ENCODE peak calls at places on chromosomes 2 and 18, in nine cellular contexts. U, G, Z, J, C, E, I, X and S are unnamed samples.

GRCh38 chr2:235567842-235568241 is 74.0 kb downstream of the AGAP1 start:
- DNase-seq in U (peak), G (no peak), Z (no peak), J (no peak), C (no peak), E (no peak), I (no peak), X (no peak), S (no peak)

GRCh38 chr2:138827426-138828054 is 47.4 kb upstream of the NXPH2 start:
- DNase-seq in U (peak), G (peak), Z (peak), J (no peak), C (no peak), E (peak), I (peak), X (peak), S (peak)

GRCh38 chr2:99079226-99079625 is 62.3 kb upstream of the C2orf15 start:
- DNase-seq in U (peak), G (peak), Z (no peak), J (no peak), C (no peak), E (no peak), I (no peak), X (peak), S (no peak)

GRCh38 chr18:6638470-6638869 is 91.0 kb upstream of the ARHGAP28 start:
- DNase-seq in U (no peak), G (no peak), Z (no peak), J (no peak), C (no peak), E (no peak), I (no peak), X (no peak), S (no peak)

GRCh38 chr18:12990128-12990485 is 1.1 kb upstream of the CEP192 start:
- DNase-seq in U (no peak), G (no peak), Z (no peak), J (no peak), C (no peak), E (no peak), I (no peak), X (no peak), S (no peak)

GRCh38 chr2:158232476-158232875 is 130.8 kb downstream of the UPP2 start:
- DNase-seq in U (peak), G (peak), Z (no peak), J (no peak), C (no peak), E (no peak), I (no peak), X (peak), S (no peak)

GRCh38 chr2:152036611-152037469 is 62.0 kb downstream of the CACNB4 start:
- DNase-seq in U (peak), G (peak), Z (peak), J (peak), C (peak), E (peak), I (peak), X (peak), S (peak)

GRCh38 chr2:27262379-27263286 is at the start of gene SLC30A3:
- DNase-seq in U (peak), G (no peak), Z (peak), J (peak), C (peak), E (no peak), I (peak), X (peak), S (no peak)

GRCh38 chr2:240134956-240135520 is 1.1 kb downstream of the COPS9 start:
- DNase-seq in U (no peak), G (no peak), Z (no peak), J (no peak), C (no peak), E (no peak), I (no peak), X (no peak), S (no peak)

GRCh38 chr2:62201307-62201706 is 5.4 kb downstream of the B3GNT2 start:
- DNase-seq in U (no peak), G (no peak), Z (no peak), J (no peak), C (no peak), E (no peak), I (no peak), X (peak), S (peak)

GRCh38 chr18:68728301-68728700 is 13.4 kb upstream of the TMX3 start:
- DNase-seq in U (no peak), G (no peak), Z (no peak), J (no peak), C (no peak), E (no peak), I (no peak), X (no peak), S (no peak)

GRCh38 chr18:53225567-53226325 is 885.7 kb downstream of the DCC start:
- DNase-seq in U (no peak), G (no peak), Z (no peak), J (no peak), C (no peak), E (no peak), I (no peak), X (no peak), S (no peak)

GRCh38 chr2:71691747-71692455 is 238.5 kb downstream of the DYSF start:
- DNase-seq in U (no peak), G (no peak), Z (no peak), J (peak), C (no peak), E (no peak), I (no peak), X (no peak), S (no peak)

GRCh38 chr2:30321466-30321865 is 90.1 kb downstream of the LBH start:
- DNase-seq in U (peak), G (peak), Z (no peak), J (no peak), C (no peak), E (no peak), I (peak), X (peak), S (peak)

GRCh38 chr2:79982445-79982844 is 322.1 kb downstream of the LRRTM1 start:
- DNase-seq in U (no peak), G (peak), Z (no peak), J (no peak), C (peak), E (no peak), I (no peak), X (no peak), S (no peak)

GRCh38 chr18:55844373-55844772 is 256.4 kb upstream of the TCF4 start:
- DNase-seq in U (no peak), G (peak), Z (peak), J (no peak), C (no peak), E (no peak), I (no peak), X (no peak), S (peak)

GRCh38 chr2:3664925-3665324 is 6.9 kb downstream of the ALLC start:
- DNase-seq in U (peak), G (peak), Z (no peak), J (no peak), C (no peak), E (no peak), I (no peak), X (no peak), S (no peak)

GRCh38 chr2:179106342-179107178 is 56.6 kb upstream of the CCDC141 start:
- DNase-seq in U (peak), G (peak), Z (peak), J (peak), C (no peak), E (peak), I (peak), X (peak), S (peak)

GRCh38 chr2:100887039-100887578 is 67.2 kb downstream of the NPAS2 start:
- DNase-seq in U (no peak), G (no peak), Z (no peak), J (no peak), C (no peak), E (no peak), I (no peak), X (no peak), S (no peak)

GRCh38 chr2:150080115-150080514 is 407.4 kb downstream of the RND3 start:
- DNase-seq in U (no peak), G (peak), Z (no peak), J (no peak), C (no peak), E (no peak), I (peak), X (peak), S (peak)

GRCh38 chr2:207039225-207039624 is 99.9 kb downstream of the CPO start:
- DNase-seq in U (peak), G (no peak), Z (no peak), J (no peak), C (no peak), E (no peak), I (no peak), X (no peak), S (no peak)

GRCh38 chr2:224751996-224752698 is 36.0 kb upstream of the CCDC195 start:
- DNase-seq in U (no peak), G (no peak), Z (no peak), J (no peak), C (no peak), E (no peak), I (no peak), X (no peak), S (no peak)

GRCh38 chr2:168434164-168434563 is 21.9 kb upstream of the CERS6 start:
- DNase-seq in U (peak), G (peak), Z (peak), J (no peak), C (peak), E (no peak), I (no peak), X (no peak), S (peak)

GRCh38 chr2:10302479-10303173 is at the start of gene HPCAL1:
- DNase-seq in U (peak), G (peak), Z (peak), J (peak), C (peak), E (no peak), I (peak), X (peak), S (peak)

GRCh38 chr2:98839292-98839691 is 96.7 kb downstream of the CRACDL start:
- DNase-seq in U (no peak), G (peak), Z (no peak), J (no peak), C (no peak), E (no peak), I (peak), X (peak), S (peak)

GRCh38 chr2:72744049-72744448 is 81.8 kb downstream of the EXOC6B start:
- DNase-seq in U (peak), G (peak), Z (no peak), J (no peak), C (no peak), E (no peak), I (peak), X (peak), S (peak)

GRCh38 chr2:199309973-199310372 is 147.8 kb downstream of the SATB2 start:
- DNase-seq in U (no peak), G (no peak), Z (no peak), J (no peak), C (no peak), E (no peak), I (no peak), X (no peak), S (no peak)

GRCh38 chr2:149857344-149857743 is 269.8 kb upstream of the MMADHC start:
- DNase-seq in U (peak), G (peak), Z (no peak), J (no peak), C (no peak), E (peak), I (peak), X (peak), S (peak)

GRCh38 chr2:158745866-158746382 is 49.2 kb upstream of the DAPL1 start:
- DNase-seq in U (no peak), G (no peak), Z (no peak), J (no peak), C (no peak), E (no peak), I (no peak), X (no peak), S (no peak)

GRCh38 chr2:199458017-199458805 is 472 bp upstream of the SATB2 start:
- DNase-seq in U (peak), G (peak), Z (no peak), J (no peak), C (no peak), E (no peak), I (peak), X (no peak), S (no peak)

GRCh38 chr18:76494541-76495403 is at the start of gene ZNF516:
- DNase-seq in U (peak), G (no peak), Z (no peak), J (no peak), C (no peak), E (no peak), I (no peak), X (peak), S (peak)

GRCh38 chr2:168529900-168530561 is 74.0 kb downstream of the CERS6 start:
- DNase-seq in U (no peak), G (peak), Z (no peak), J (no peak), C (no peak), E (no peak), I (no peak), X (peak), S (no peak)

GRCh38 chr2:142557391-142557790 is 320.1 kb upstream of the KYNU start:
- DNase-seq in U (no peak), G (no peak), Z (no peak), J (no peak), C (no peak), E (no peak), I (no peak), X (no peak), S (no peak)

GRCh38 chr2:207960090-207960489 is 65.2 kb downstream of the PLEKHM3 start:
- DNase-seq in U (no peak), G (no peak), Z (no peak), J (no peak), C (no peak), E (no peak), I (no peak), X (no peak), S (no peak)

GRCh38 chr2:241309684-241310117 is 5.8 kb downstream of the HDLBP start:
- DNase-seq in U (peak), G (no peak), Z (no peak), J (no peak), C (peak), E (no peak), I (peak), X (peak), S (peak)

GRCh38 chr2:220353897-220354296 is 726.5 kb downstream of the SLC4A3 start:
- DNase-seq in U (peak), G (no peak), Z (no peak), J (no peak), C (no peak), E (no peak), I (peak), X (no peak), S (peak)

GRCh38 chr2:105545731-105546622 is 147.1 kb upstream of the FHL2 start:
- DNase-seq in U (peak), G (peak), Z (peak), J (peak), C (peak), E (peak), I (peak), X (peak), S (peak)

GRCh38 chr2:219001577-219002394 is 8.6 kb upstream of the CRYBA2 start:
- DNase-seq in U (peak), G (peak), Z (peak), J (no peak), C (peak), E (no peak), I (no peak), X (no peak), S (no peak)

GRCh38 chr2:58098254-58099096 is 51.9 kb downstream of the VRK2 start:
- DNase-seq in U (peak), G (peak), Z (no peak), J (no peak), C (no peak), E (no peak), I (peak), X (peak), S (peak)
- TF ChIP-seq CTCF in U (no peak), G (no peak), Z (no peak), J (no peak), C (no peak), E (no peak), I (no peak), X (no peak), S (no peak)

DNA sequence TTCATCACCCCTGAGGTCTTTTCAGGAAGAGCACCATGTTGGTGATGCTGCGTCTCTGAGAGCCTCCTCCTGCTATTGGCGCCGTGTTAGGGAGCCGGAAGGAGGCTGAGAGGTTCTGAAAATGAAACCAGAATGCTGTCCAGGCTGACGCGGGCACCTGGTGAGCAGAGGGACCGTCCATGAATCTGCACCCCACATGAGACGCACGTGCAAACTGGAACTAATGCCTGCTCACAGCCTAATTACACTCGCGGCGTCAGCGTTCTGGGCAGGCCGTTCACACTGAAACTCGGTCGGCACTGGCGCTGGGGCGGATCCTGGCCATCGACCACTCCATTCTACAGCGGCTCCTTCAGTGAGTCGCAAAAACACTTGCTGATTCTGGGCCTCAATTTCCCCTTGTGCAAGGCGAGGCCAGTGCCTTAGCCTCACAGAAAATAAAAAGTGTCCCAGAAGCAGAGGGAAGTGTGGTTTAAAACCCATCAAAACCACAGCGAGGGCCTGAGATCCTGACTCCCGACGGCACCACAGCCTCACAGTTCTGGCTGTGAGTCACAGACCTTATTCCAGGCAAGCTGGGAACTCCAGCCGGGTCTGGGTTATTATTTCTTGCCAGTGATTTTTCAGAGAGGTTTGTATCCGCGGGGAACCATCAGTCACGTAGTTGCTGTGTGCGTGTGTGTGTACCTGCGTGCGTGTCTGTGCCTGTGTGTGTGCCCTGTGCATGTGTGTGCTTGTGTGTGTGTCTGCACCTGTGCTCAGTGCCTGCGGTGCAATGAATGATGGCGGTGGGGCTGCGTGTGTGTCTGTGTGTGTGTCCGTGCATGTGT is 49.1 kb upstream of the CTDP1 start:
- DNase-seq in U (no peak), G (peak), Z (no peak), J (no peak), C (no peak), E (no peak), I (no peak), X (no peak), S (no peak)
- H3K4me3 ChIP-seq in U (no peak), G (peak), Z (no peak), J (no peak), C (no peak), E (peak), I (peak), X (no peak), S (no peak)

DNA sequence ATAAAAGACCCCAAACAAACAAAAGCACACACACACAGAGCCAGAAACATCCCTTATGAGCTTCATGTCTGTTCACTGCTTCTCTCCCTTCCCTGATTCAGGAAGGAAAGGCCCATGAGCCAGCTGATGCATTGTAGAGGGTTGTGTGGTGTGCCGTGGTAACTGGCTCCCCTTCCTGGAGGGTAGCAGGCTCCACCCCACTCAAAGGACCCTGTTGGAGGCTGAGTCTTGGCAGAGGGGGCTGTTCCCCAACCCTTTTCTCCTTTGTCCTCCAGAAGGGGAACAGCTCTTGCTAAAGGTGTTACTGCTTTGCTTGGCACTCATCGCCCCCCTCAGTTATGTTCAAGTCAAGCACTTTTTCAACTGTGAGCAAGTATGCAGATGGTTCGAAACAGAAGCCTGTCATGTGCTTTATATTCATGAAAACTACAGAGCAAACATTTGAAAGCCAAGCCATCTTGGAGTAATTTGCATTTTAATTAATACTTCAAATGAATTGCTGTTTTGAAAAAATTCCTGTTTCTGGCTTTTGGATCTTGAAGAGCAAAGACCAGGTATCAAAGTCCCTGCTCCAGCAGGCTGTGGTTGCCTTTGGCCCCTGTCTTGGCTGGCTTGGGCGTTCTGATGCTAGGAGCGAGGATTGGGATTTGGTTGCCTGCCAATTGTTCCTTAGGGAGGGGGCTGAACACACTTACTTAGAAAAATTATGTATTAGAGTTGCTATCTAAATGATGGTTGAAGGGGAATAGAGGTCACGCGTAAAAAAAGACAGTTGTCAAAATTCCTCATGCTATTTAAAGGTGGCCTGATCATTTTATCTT is 267.8 kb downstream of the TSN start:
- DNase-seq in U (no peak), G (no peak), Z (no peak), J (no peak), C (no peak), E (no peak), I (no peak), X (no peak), S (peak)
- TF ChIP-seq CTCF in U (no peak), G (no peak), Z (no peak), J (no peak), C (no peak), E (no peak), I (no peak), X (no peak), S (no peak)

DNA sequence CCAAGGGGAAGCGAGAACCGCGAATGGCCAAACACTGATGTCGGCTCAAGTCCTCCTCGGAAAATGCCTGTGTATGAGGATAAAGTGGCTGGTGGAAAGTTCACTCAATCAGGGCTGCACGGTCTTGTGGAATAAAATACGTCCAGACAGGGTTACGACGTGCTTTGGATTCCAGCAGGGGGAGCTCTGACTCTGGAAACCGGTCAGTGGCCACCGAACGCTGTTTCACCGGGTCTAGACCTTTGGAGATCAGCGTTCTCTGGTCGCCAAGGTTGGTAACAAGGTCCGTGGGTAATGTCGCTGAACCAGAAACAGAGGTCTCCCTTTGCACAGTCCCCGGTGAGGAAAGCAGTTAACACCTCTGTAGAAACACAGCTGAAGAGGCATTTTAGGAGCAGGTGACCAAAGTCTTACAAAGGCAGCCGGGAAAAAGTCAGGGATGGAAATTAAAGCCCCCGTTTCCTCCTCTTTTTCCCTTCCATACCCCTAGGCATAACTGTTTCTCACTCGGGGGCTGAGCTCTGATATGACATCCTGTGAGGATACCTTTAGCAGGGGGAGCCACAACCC is 47.8 kb downstream of the CDCA7 start:
- DNase-seq in U (peak), G (peak), Z (peak), J (peak), C (peak), E (peak), I (peak), X (peak), S (peak)
- H3K4me3 ChIP-seq in U (no peak), G (peak), Z (no peak), J (peak), C (no peak), E (peak), I (peak), X (no peak), S (peak)